ENCODE peak calls at places on chromosomes 6 and 20, in four cellular contexts. One of them, this sample, is unnamed.
A peak's percentile ranks its signal among the peaks of the same experiment; 100 is the strongest.

GRCh38 chr6:89432875-89433636 is at the start of gene ANKRD6:
- DNase-seq in activated CD4-positive, alpha-beta T cell treated with anti-CD3 and anti-CD28 coated beads, Interleukin-2, amount 10 ng/mL, durations not matched to agents 7 days and 5 days: peak; percentile 74
- DNase-seq in CD8-positive, alpha-beta memory T cell: peak; percentile 78
- DNase-seq in HCT116: peak; percentile 28
- DNase-seq in this sample: peak; percentile 67

GRCh38 chr6:122610690-122611455 is 668 bp downstream of the PKIB start:
- DNase-seq in CD8-positive, alpha-beta memory T cell: no peak
- DNase-seq in activated CD4-positive, alpha-beta T cell treated with anti-CD3 and anti-CD28 coated beads, Interleukin-2, amount 10 ng/mL, durations not matched to agents 7 days and 5 days: peak; percentile 5
- DNase-seq in HCT116: peak; percentile 66
- DNase-seq in this sample: no peak

GRCh38 chr6:3990692-3991491 is 88.0 kb downstream of the FAM217A start:
- DNase-seq in activated CD4-positive, alpha-beta T cell treated with anti-CD3 and anti-CD28 coated beads, Interleukin-2, amount 10 ng/mL, durations not matched to agents 7 days and 5 days: peak; percentile 74
- DNase-seq in HCT116: peak; percentile 65
- DNase-seq in CD8-positive, alpha-beta memory T cell: peak; percentile 54
- DNase-seq in this sample: peak; percentile 94

GRCh38 chr6:142822882-142823578 is 121.9 kb downstream of the HIVEP2 start:
- DNase-seq in CD8-positive, alpha-beta memory T cell: no peak
- DNase-seq in activated CD4-positive, alpha-beta T cell treated with anti-CD3 and anti-CD28 coated beads, Interleukin-2, amount 10 ng/mL, durations not matched to agents 7 days and 5 days: no peak
- DNase-seq in HCT116: no peak
- DNase-seq in this sample: no peak

GRCh38 chr6:1312444-1313363 is 806 bp downstream of the FOXQ1 start:
- DNase-seq in HCT116: no peak
- DNase-seq in activated CD4-positive, alpha-beta T cell treated with anti-CD3 and anti-CD28 coated beads, Interleukin-2, amount 10 ng/mL, durations not matched to agents 7 days and 5 days: no peak
- DNase-seq in CD8-positive, alpha-beta memory T cell: no peak
- DNase-seq in this sample: no peak

GRCh38 chr6:760982-761955 is 68.3 kb upstream of the EXOC2 start:
- DNase-seq in CD8-positive, alpha-beta memory T cell: no peak
- DNase-seq in activated CD4-positive, alpha-beta T cell treated with anti-CD3 and anti-CD28 coated beads, Interleukin-2, amount 10 ng/mL, durations not matched to agents 7 days and 5 days: no peak
- DNase-seq in HCT116: no peak
- DNase-seq in this sample: no peak

GRCh38 chr20:44632103-44632752 is 19.3 kb downstream of the ADA start:
- DNase-seq in activated CD4-positive, alpha-beta T cell treated with anti-CD3 and anti-CD28 coated beads, Interleukin-2, amount 10 ng/mL, durations not matched to agents 7 days and 5 days: no peak
- DNase-seq in CD8-positive, alpha-beta memory T cell: no peak
- DNase-seq in HCT116: no peak
- DNase-seq in this sample: no peak

GRCh38 chr6:104705095-104705707 is 154.5 kb downstream of the HACE1 start:
- DNase-seq in CD8-positive, alpha-beta memory T cell: peak; percentile 22
- DNase-seq in HCT116: no peak
- DNase-seq in activated CD4-positive, alpha-beta T cell treated with anti-CD3 and anti-CD28 coated beads, Interleukin-2, amount 10 ng/mL, durations not matched to agents 7 days and 5 days: peak; percentile 65
- DNase-seq in this sample: no peak

GRCh38 chr20:57409316-57409671 is 18.1 kb downstream of the RBM38 start:
- DNase-seq in activated CD4-positive, alpha-beta T cell treated with anti-CD3 and anti-CD28 coated beads, Interleukin-2, amount 10 ng/mL, durations not matched to agents 7 days and 5 days: no peak
- DNase-seq in CD8-positive, alpha-beta memory T cell: no peak
- DNase-seq in HCT116: no peak
- DNase-seq in this sample: no peak

GRCh38 chr6:3625980-3626533 is 125.5 kb downstream of the PXDC1 start:
- DNase-seq in activated CD4-positive, alpha-beta T cell treated with anti-CD3 and anti-CD28 coated beads, Interleukin-2, amount 10 ng/mL, durations not matched to agents 7 days and 5 days: no peak
- DNase-seq in HCT116: no peak
- DNase-seq in CD8-positive, alpha-beta memory T cell: no peak
- DNase-seq in this sample: peak; percentile 40

GRCh38 chr6:18978330-18979128 is 591.4 kb downstream of the RNF144B start:
- DNase-seq in CD8-positive, alpha-beta memory T cell: no peak
- DNase-seq in activated CD4-positive, alpha-beta T cell treated with anti-CD3 and anti-CD28 coated beads, Interleukin-2, amount 10 ng/mL, durations not matched to agents 7 days and 5 days: no peak
- DNase-seq in HCT116: no peak
- DNase-seq in this sample: no peak

GRCh38 chr6:137233561-137234504 is 14.6 kb upstream of the IFNGR1 start:
- DNase-seq in activated CD4-positive, alpha-beta T cell treated with anti-CD3 and anti-CD28 coated beads, Interleukin-2, amount 10 ng/mL, durations not matched to agents 7 days and 5 days: no peak
- DNase-seq in CD8-positive, alpha-beta memory T cell: no peak
- DNase-seq in HCT116: no peak
- DNase-seq in this sample: no peak

GRCh38 chr6:29589423-29590048 is 4.6 kb downstream of the OR2H2 start:
- DNase-seq in HCT116: peak; percentile 33
- DNase-seq in CD8-positive, alpha-beta memory T cell: peak; percentile 28
- DNase-seq in activated CD4-positive, alpha-beta T cell treated with anti-CD3 and anti-CD28 coated beads, Interleukin-2, amount 10 ng/mL, durations not matched to agents 7 days and 5 days: peak; percentile 61
- DNase-seq in this sample: peak; percentile 64

GRCh38 chr6:30763155-30763617 is 18.8 kb upstream of the IER3 start:
- DNase-seq in activated CD4-positive, alpha-beta T cell treated with anti-CD3 and anti-CD28 coated beads, Interleukin-2, amount 10 ng/mL, durations not matched to agents 7 days and 5 days: no peak
- DNase-seq in CD8-positive, alpha-beta memory T cell: no peak
- DNase-seq in HCT116: no peak
- DNase-seq in this sample: no peak

GRCh38 chr6:2028457-2029038 is 216.9 kb downstream of the GMDS start:
- DNase-seq in activated CD4-positive, alpha-beta T cell treated with anti-CD3 and anti-CD28 coated beads, Interleukin-2, amount 10 ng/mL, durations not matched to agents 7 days and 5 days: no peak
- DNase-seq in HCT116: no peak
- DNase-seq in CD8-positive, alpha-beta memory T cell: no peak
- DNase-seq in this sample: no peak

GRCh38 chr6:21615504-21615903 is 22.0 kb downstream of the SOX4 start:
- DNase-seq in activated CD4-positive, alpha-beta T cell treated with anti-CD3 and anti-CD28 coated beads, Interleukin-2, amount 10 ng/mL, durations not matched to agents 7 days and 5 days: no peak
- DNase-seq in CD8-positive, alpha-beta memory T cell: no peak
- DNase-seq in HCT116: no peak
- DNase-seq in this sample: no peak

GRCh38 chr6:19833947-19834346 is 3.2 kb upstream of the ID4 start:
- DNase-seq in HCT116: no peak
- DNase-seq in activated CD4-positive, alpha-beta T cell treated with anti-CD3 and anti-CD28 coated beads, Interleukin-2, amount 10 ng/mL, durations not matched to agents 7 days and 5 days: no peak
- DNase-seq in CD8-positive, alpha-beta memory T cell: no peak
- DNase-seq in this sample: no peak

GRCh38 chr6:134936476-134936875 is 13.4 kb downstream of the ALDH8A1 start:
- DNase-seq in HCT116: no peak
- DNase-seq in CD8-positive, alpha-beta memory T cell: no peak
- DNase-seq in activated CD4-positive, alpha-beta T cell treated with anti-CD3 and anti-CD28 coated beads, Interleukin-2, amount 10 ng/mL, durations not matched to agents 7 days and 5 days: no peak
- DNase-seq in this sample: no peak

GRCh38 chr6:15817100-15817499 is 154.3 kb upstream of the DTNBP1 start:
- DNase-seq in activated CD4-positive, alpha-beta T cell treated with anti-CD3 and anti-CD28 coated beads, Interleukin-2, amount 10 ng/mL, durations not matched to agents 7 days and 5 days: no peak
- DNase-seq in CD8-positive, alpha-beta memory T cell: no peak
- DNase-seq in HCT116: no peak
- DNase-seq in this sample: no peak

GRCh38 chr6:123208111-123208510 is 212.1 kb downstream of the CLVS2 start:
- DNase-seq in CD8-positive, alpha-beta memory T cell: no peak
- DNase-seq in activated CD4-positive, alpha-beta T cell treated with anti-CD3 and anti-CD28 coated beads, Interleukin-2, amount 10 ng/mL, durations not matched to agents 7 days and 5 days: no peak
- DNase-seq in HCT116: no peak
- DNase-seq in this sample: no peak

GRCh38 chr6:167855825-167856425 is 29.2 kb downstream of the AFDN start:
- DNase-seq in HCT116: peak; percentile 19
- DNase-seq in activated CD4-positive, alpha-beta T cell treated with anti-CD3 and anti-CD28 coated beads, Interleukin-2, amount 10 ng/mL, durations not matched to agents 7 days and 5 days: no peak
- DNase-seq in CD8-positive, alpha-beta memory T cell: no peak
- DNase-seq in this sample: no peak

GRCh38 chr20:34074101-34074760 is 37.8 kb downstream of the EIF2S2 start:
- DNase-seq in activated CD4-positive, alpha-beta T cell treated with anti-CD3 and anti-CD28 coated beads, Interleukin-2, amount 10 ng/mL, durations not matched to agents 7 days and 5 days: no peak
- DNase-seq in HCT116: no peak
- DNase-seq in CD8-positive, alpha-beta memory T cell: no peak
- DNase-seq in this sample: no peak

GRCh38 chr6:16681260-16681873 is 79.9 kb downstream of the ATXN1 start:
- DNase-seq in CD8-positive, alpha-beta memory T cell: no peak
- DNase-seq in activated CD4-positive, alpha-beta T cell treated with anti-CD3 and anti-CD28 coated beads, Interleukin-2, amount 10 ng/mL, durations not matched to agents 7 days and 5 days: no peak
- DNase-seq in HCT116: peak; percentile 91
- DNase-seq in this sample: no peak

GRCh38 chr20:10855031-10855430 is 181.2 kb upstream of the JAG1 start:
- DNase-seq in CD8-positive, alpha-beta memory T cell: no peak
- DNase-seq in HCT116: no peak
- DNase-seq in activated CD4-positive, alpha-beta T cell treated with anti-CD3 and anti-CD28 coated beads, Interleukin-2, amount 10 ng/mL, durations not matched to agents 7 days and 5 days: no peak
- DNase-seq in this sample: no peak

GRCh38 chr20:61857414-61857775 is 208.3 kb downstream of the TAF4 start:
- DNase-seq in HCT116: no peak
- DNase-seq in CD8-positive, alpha-beta memory T cell: no peak
- DNase-seq in activated CD4-positive, alpha-beta T cell treated with anti-CD3 and anti-CD28 coated beads, Interleukin-2, amount 10 ng/mL, durations not matched to agents 7 days and 5 days: no peak
- DNase-seq in this sample: no peak